ENCODE peak calls at places on chromosomes 5 and 9, in four cellular contexts. P is activated effector memory CD4-positive, alpha-beta T cell treated with anti-CD3 and anti-CD28 coated beads, Interleukin-2, amount 50 U/mL, for 16 hours; M is KBM-7; U is RWPE1. E is an unnamed sample.
A peak's percentile ranks its signal among the peaks of the same experiment; 100 is the strongest.

GRCh38 chr5:39411051-39411450 is 13.7 kb downstream of the DAB2 start:
- DNase-seq in P (no peak), M (no peak), U (peak; percentile 46), E (no peak)

GRCh38 chr5:55176176-55176818 is 3.3 kb upstream of the CDC20B start:
- DNase-seq in P (peak; percentile 67), M (peak; percentile 82), U (peak; percentile 75), E (no peak)

GRCh38 chr5:14266686-14267085 is 123.5 kb downstream of the TRIO start:
- DNase-seq in P (no peak), M (no peak), U (no peak), E (no peak)

GRCh38 chr9:97109194-97109811 is 70.4 kb upstream of the CTSV start:
- DNase-seq in P (peak; percentile 69), M (peak; percentile 70), U (peak; percentile 64), E (no peak)

GRCh38 chr9:16425572-16425971 is 444.9 kb downstream of the BNC2 start:
- DNase-seq in P (no peak), M (no peak), U (peak; percentile 17), E (no peak)

GRCh38 chr5:50807661-50808060 is 141.2 kb downstream of the PARP8 start:
- DNase-seq in P (no peak), M (no peak), U (peak; percentile 13), E (no peak)

GRCh38 chr5:10485897-10486296 is 44.2 kb downstream of the ROPN1L start:
- DNase-seq in P (no peak), M (no peak), U (no peak), E (no peak)

GRCh38 chr5:131381011-131381410 is 117.2 kb downstream of the CDC42SE2 start:
- DNase-seq in P (no peak), M (no peak), U (no peak), E (no peak)

GRCh38 chr9:113463418-113464285 is at the start of gene RGS3:
- DNase-seq in P (no peak), M (no peak), U (peak; percentile 93), E (no peak)

GRCh38 chr5:169667896-169668674 is 31.0 kb downstream of the DOCK2 start:
- DNase-seq in P (no peak), M (no peak), U (no peak), E (no peak)

GRCh38 chr5:95942414-95942813 is 19.2 kb downstream of the ELL2 start:
- DNase-seq in P (no peak), M (no peak), U (no peak), E (no peak)

GRCh38 chr5:9382511-9382910 is 163.4 kb downstream of the SEMA5A start:
- DNase-seq in P (no peak), M (no peak), U (no peak), E (no peak)

E was measured in thoracic aorta.